ENCODE peak calls at places on chromosomes 12 and 14, in four cellular contexts. One of them, this sample, is unnamed.

GRCh38 chr12:96648941-96649340 is 159.6 kb downstream of the CFAP54 start:
- DNase-seq in sigmoid colon: no peak
- DNase-seq in GM12878: no peak
- DNase-seq in GM23338: no peak
- DNase-seq in this sample: no peak

GRCh38 chr14:101839661-101840060 is 78.2 kb downstream of the PPP2R5C start:
- DNase-seq in sigmoid colon: no peak
- DNase-seq in GM12878: no peak
- DNase-seq in GM23338: no peak
- DNase-seq in this sample: no peak

GRCh38 chr12:7989827-7990491 is 42.6 kb upstream of the FOXJ2 start:
- DNase-seq in sigmoid colon: no peak
- DNase-seq in GM12878: no peak
- DNase-seq in GM23338: no peak
- DNase-seq in this sample: peak; percentile 91

GRCh38 chr14:101828038-101828437 is 66.5 kb downstream of the PPP2R5C start:
- DNase-seq in sigmoid colon: no peak
- DNase-seq in GM12878: no peak
- DNase-seq in GM23338: no peak
- DNase-seq in this sample: no peak

GRCh38 chr14:67971627-67972625 is 152.3 kb downstream of the RAD51B start:
- DNase-seq in sigmoid colon: no peak
- DNase-seq in GM12878: no peak
- DNase-seq in GM23338: no peak
- DNase-seq in this sample: no peak

GRCh38 chr12:93109794-93110203 is 180.7 kb upstream of the EEA1 start:
- DNase-seq in sigmoid colon: no peak
- DNase-seq in GM12878: no peak
- DNase-seq in GM23338: no peak
- DNase-seq in this sample: no peak

GRCh38 chr12:88946377-88946997 is 366.2 kb upstream of the KITLG start:
- DNase-seq in sigmoid colon: no peak
- DNase-seq in GM12878: no peak
- DNase-seq in GM23338: no peak
- DNase-seq in this sample: no peak

GRCh38 chr12:40107803-40108620 is 2.1 kb upstream of the SLC2A13 start:
- DNase-seq in sigmoid colon: no peak
- DNase-seq in GM12878: no peak
- DNase-seq in GM23338: no peak
- DNase-seq in this sample: peak; percentile 69

GRCh38 chr12:62370189-62370588 is 96.4 kb upstream of the MON2 start:
- DNase-seq in sigmoid colon: no peak
- DNase-seq in GM12878: no peak
- DNase-seq in GM23338: no peak
- DNase-seq in this sample: no peak

GRCh38 chr12:57811028-57811755 is 7.3 kb downstream of the AVIL start:
- DNase-seq in sigmoid colon: no peak
- DNase-seq in GM12878: no peak
- DNase-seq in GM23338: no peak
- DNase-seq in this sample: peak; percentile 47

GRCh38 chr14:106210650-106211049 is 684.3 kb downstream of the TMEM121 start:
- DNase-seq in sigmoid colon: no peak
- DNase-seq in GM12878: no peak
- DNase-seq in GM23338: no peak
- DNase-seq in this sample: no peak
- TF ChIP-seq CTCF in sigmoid colon: no peak
- TF ChIP-seq CTCF in GM12878: no peak
- TF ChIP-seq CTCF in GM23338: no peak
- TF ChIP-seq CTCF in this sample: no peak

GRCh38 chr12:4270670-4271432 is 2.7 kb upstream of the CCND2 start:
- DNase-seq in sigmoid colon: peak; percentile 83
- DNase-seq in GM12878: no peak
- DNase-seq in GM23338: peak; percentile 82
- DNase-seq in this sample: peak; percentile 92

GRCh38 chr12:4272976-4273650 is 449 bp upstream of the CCND2 start:
- DNase-seq in sigmoid colon: no peak
- DNase-seq in GM12878: no peak
- DNase-seq in GM23338: peak; percentile 34
- DNase-seq in this sample: no peak

GRCh38 chr12:4272014-4272975 is 1.3 kb upstream of the CCND2 start:
- DNase-seq in sigmoid colon: peak; percentile 94
- DNase-seq in GM12878: peak; percentile 74
- DNase-seq in GM23338: peak; percentile 94
- DNase-seq in this sample: peak; percentile 96

GRCh38 chr12:4270016-4270669 is 3.4 kb upstream of the CCND2 start:
- DNase-seq in sigmoid colon: no peak
- DNase-seq in GM12878: no peak
- DNase-seq in GM23338: peak; percentile 35
- DNase-seq in this sample: peak; percentile 89

DNA sequence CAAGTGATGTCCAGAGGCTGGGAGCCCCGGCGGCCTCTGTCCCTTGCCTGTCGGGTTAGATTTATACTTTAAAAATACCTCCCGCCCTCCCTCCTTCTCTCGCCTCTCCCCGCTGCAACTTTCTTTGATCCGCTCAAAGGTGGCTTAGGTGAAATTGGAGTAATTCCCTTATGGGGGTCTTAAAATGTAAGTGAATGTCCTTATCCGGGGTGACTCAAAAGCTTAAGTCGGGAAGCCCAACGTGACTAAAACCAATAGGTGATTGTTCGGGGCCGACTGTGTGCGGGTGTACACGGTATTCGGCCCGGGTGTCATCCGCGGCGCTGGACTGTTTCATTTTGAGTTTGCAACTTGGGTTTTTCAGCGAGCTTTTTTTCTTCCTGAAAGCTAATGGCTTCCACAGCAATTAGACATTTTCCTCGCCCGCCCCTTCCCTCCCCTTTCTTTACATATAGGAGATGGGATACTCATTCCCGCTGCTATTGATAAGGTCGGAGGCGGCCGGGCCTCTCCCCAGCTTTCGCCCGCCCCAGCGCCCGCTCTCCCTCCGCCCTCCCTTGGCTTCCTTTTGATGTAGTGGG is 2.0 kb upstream of the CCND2 start:
- DNase-seq in sigmoid colon: no peak
- DNase-seq in GM12878: peak; percentile 51
- DNase-seq in GM23338: peak; percentile 50
- DNase-seq in this sample: no peak
- TF ChIP-seq POLR2AphosphoS5 in sigmoid colon: peak; percentile 92
- TF ChIP-seq POLR2AphosphoS5 in GM12878: peak; percentile 58
- TF ChIP-seq POLR2AphosphoS5 in GM23338: no peak
- TF ChIP-seq POLR2AphosphoS5 in this sample: peak; percentile 77

GRCh38 chr14:64541261-64541970 is 875 bp downstream of the HSPA2 start:
- DNase-seq in sigmoid colon: peak; percentile 85
- DNase-seq in GM12878: no peak
- DNase-seq in GM23338: peak; percentile 66
- DNase-seq in this sample: peak; percentile 85
- TF ChIP-seq CTCF in sigmoid colon: no peak
- TF ChIP-seq CTCF in GM12878: no peak
- TF ChIP-seq CTCF in GM23338: peak; percentile 43
- TF ChIP-seq CTCF in this sample: no peak

DNA sequence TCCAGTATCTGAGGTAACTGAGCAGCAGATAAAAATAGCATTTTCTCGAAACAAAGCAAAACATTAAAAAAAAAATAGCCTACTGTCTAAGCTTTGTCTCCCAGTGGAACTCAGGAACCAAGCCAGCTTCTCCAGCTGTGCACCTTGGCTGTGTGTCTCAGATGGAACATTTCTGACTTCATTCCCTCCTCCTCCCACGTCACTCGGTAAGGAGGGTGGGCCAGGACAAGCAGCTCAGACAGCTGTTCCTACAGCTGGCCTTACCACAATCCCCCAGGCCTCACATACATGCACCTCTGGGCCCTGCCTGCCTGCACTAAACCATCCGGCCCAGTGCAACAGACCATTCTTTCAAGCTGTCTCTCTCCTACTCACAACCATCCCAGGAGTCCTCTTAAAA is 249.7 kb downstream of the DAD1 start:
- DNase-seq in sigmoid colon: peak; percentile 94
- DNase-seq in GM12878: no peak
- DNase-seq in GM23338: no peak
- DNase-seq in this sample: no peak
- TF ChIP-seq POLR2AphosphoS5 in sigmoid colon: peak; percentile 60
- TF ChIP-seq POLR2AphosphoS5 in GM12878: no peak
- TF ChIP-seq POLR2AphosphoS5 in GM23338: no peak
- TF ChIP-seq POLR2AphosphoS5 in this sample: no peak

This sample was measured in spleen.